ENCODE peak calls at places on chromosome 22, in ten cellular contexts. G, P, T, Q, U, H, V, L, Y and O are unnamed samples. For H3K9me2, the result is how much of the 10 kb centered on the place peaks cover.

GRCh38 chr22:24024354-24024753 is 13.2 kb downstream of the CABIN1 start:
- DNase-seq in G (no peak), P (no peak), T (no peak), Q (no peak), U (no peak), H (no peak), V (no peak), L (no peak), Y (no peak), O (no peak)

GRCh38 chr22:45212306-45212709 is 28.4 kb downstream of the KIAA0930 start:
- DNase-seq in G (no peak), P (peak), T (no peak), Q (no peak), U (no peak), H (peak), V (no peak), L (peak), Y (peak), O (peak)

GRCh38 chr22:37985751-37986281 is 1.5 kb upstream of the SOX10 start:
- DNase-seq in G (no peak), P (no peak), T (no peak), Q (no peak), U (no peak), H (no peak), V (no peak), L (no peak), Y (no peak), O (no peak)

GRCh38 chr22:46581580-46582244 is 38.5 kb upstream of the GRAMD4 start:
- DNase-seq in G (no peak), P (peak), T (no peak), Q (no peak), U (no peak), H (no peak), V (no peak), L (no peak), Y (no peak), O (peak)

GRCh38 chr22:42434283-42434682 is 2.1 kb upstream of the NFAM1 start:
- DNase-seq in G (no peak), P (no peak), T (peak), Q (no peak), U (no peak), H (no peak), V (no peak), L (no peak), Y (peak), O (no peak)

GRCh38 chr22:32765117-32765618 is 36.3 kb upstream of the TIMP3 start:
- DNase-seq in G (no peak), P (no peak), T (no peak), Q (no peak), U (no peak), H (no peak), V (no peak), L (no peak), Y (no peak), O (no peak)

GRCh38 chr22:19968450-19968891 is 26.9 kb upstream of the TXNRD2 start:
- DNase-seq in G (no peak), P (no peak), T (no peak), Q (no peak), U (no peak), H (no peak), V (no peak), L (no peak), Y (no peak), O (no peak)

GRCh38 chr22:29260031-29260560 is 7.7 kb downstream of the RHBDD3 start:
- DNase-seq in G (no peak), P (no peak), T (no peak), Q (no peak), U (no peak), H (no peak), V (no peak), L (no peak), Y (peak), O (no peak)

GRCh38 chr22:46062971-46063631 is 86.1 kb upstream of the WNT7B start:
- DNase-seq in G (no peak), P (no peak), T (no peak), Q (no peak), U (no peak), H (no peak), V (no peak), L (peak), Y (peak), O (no peak)

GRCh38 chr22:42786606-42787356 is 66.1 kb upstream of the A4GALT start:
- DNase-seq in G (no peak), P (no peak), T (no peak), Q (no peak), U (no peak), H (no peak), V (no peak), L (no peak), Y (no peak), O (no peak)

GRCh38 chr22:49810363-49811013 is 17.2 kb downstream of the BRD1 start:
- DNase-seq in G (no peak), P (no peak), T (no peak), Q (no peak), U (no peak), H (no peak), V (no peak), L (no peak), Y (no peak), O (no peak)

GRCh38 chr22:24434472-24435322 is 7.3 kb downstream of the ADORA2A start:
- DNase-seq in G (peak), P (no peak), T (peak), Q (peak), U (no peak), H (no peak), V (no peak), L (peak), Y (peak), O (no peak)

GRCh38 chr22:47987885-47988515 is 1225.5 kb downstream of the TBC1D22A start:
- DNase-seq in G (peak), P (no peak), T (no peak), Q (no peak), U (no peak), H (no peak), V (no peak), L (no peak), Y (no peak), O (no peak)

GRCh38 chr22:43483266-43483665 is 71.5 kb downstream of the MPPED1 start:
- DNase-seq in G (no peak), P (no peak), T (no peak), Q (no peak), U (no peak), H (no peak), V (no peak), L (no peak), Y (no peak), O (no peak)

GRCh38 chr22:37211075-37211852 is 1.0 kb downstream of the SSTR3 start:
- DNase-seq in G (no peak), P (no peak), T (no peak), Q (no peak), U (no peak), H (no peak), V (no peak), L (no peak), Y (no peak), O (no peak)

GRCh38 chr22:46039531-46039930 is 62.6 kb upstream of the WNT7B start:
- DNase-seq in G (no peak), P (no peak), T (no peak), Q (no peak), U (no peak), H (no peak), V (no peak), L (no peak), Y (no peak), O (no peak)

GRCh38 chr22:48719978-48720661 is 1107.6 kb downstream of the BRD1 start:
- DNase-seq in G (no peak), P (no peak), T (peak), Q (peak), U (no peak), H (peak), V (no peak), L (no peak), Y (peak), O (no peak)

GRCh38 chr22:36881504-36882245 is 20.9 kb downstream of the NCF4 start:
- DNase-seq in G (no peak), P (no peak), T (no peak), Q (no peak), U (no peak), H (no peak), V (no peak), L (peak), Y (no peak), O (no peak)

GRCh38 chr22:49368221-49368975 is 459.3 kb downstream of the BRD1 start:
- DNase-seq in G (no peak), P (no peak), T (no peak), Q (no peak), U (no peak), H (no peak), V (no peak), L (no peak), Y (no peak), O (no peak)

GRCh38 chr22:44975444-44976262 is 34.2 kb downstream of the PHF21B start:
- DNase-seq in G (peak), P (peak), T (peak), Q (peak), U (peak), H (peak), V (peak), L (peak), Y (peak), O (peak)

GRCh38 chr22:48832592-48832991 is 995.1 kb downstream of the BRD1 start:
- DNase-seq in G (peak), P (no peak), T (no peak), Q (no peak), U (no peak), H (no peak), V (no peak), L (no peak), Y (no peak), O (no peak)

GRCh38 chr22:29587938-29588699 is 7.2 kb upstream of the NIPSNAP1 start:
- DNase-seq in G (no peak), P (no peak), T (no peak), Q (no peak), U (no peak), H (no peak), V (peak), L (peak), Y (no peak), O (peak)

GRCh38 chr22:45336971-45337431 is 27.3 kb downstream of the FAM118A start:
- DNase-seq in G (no peak), P (peak), T (no peak), Q (no peak), U (no peak), H (no peak), V (no peak), L (peak), Y (no peak), O (no peak)

GRCh38 chr22:21047035-21047661 is 1.4 kb downstream of the LRRC74B start:
- DNase-seq in G (no peak), P (no peak), T (no peak), Q (no peak), U (no peak), H (no peak), V (no peak), L (no peak), Y (no peak), O (no peak)
- H3K9me2 ChIP-seq in G (under half), P (under half), T (under half), Q (under half), U (under half), H (under half), V (under half), L (under half), Y (under half), O (under half)

GRCh38 chr22:22744412-22745224 is 100.2 kb downstream of the GGTLC2 start:
- DNase-seq in G (no peak), P (no peak), T (no peak), Q (no peak), U (no peak), H (no peak), V (no peak), L (no peak), Y (no peak), O (no peak)
- H3K9me2 ChIP-seq in G (under half), P (under half), T (under half), Q (under half), U (under half), H (under half), V (under half), L (under half), Y (under half), O (under half)

DNA sequence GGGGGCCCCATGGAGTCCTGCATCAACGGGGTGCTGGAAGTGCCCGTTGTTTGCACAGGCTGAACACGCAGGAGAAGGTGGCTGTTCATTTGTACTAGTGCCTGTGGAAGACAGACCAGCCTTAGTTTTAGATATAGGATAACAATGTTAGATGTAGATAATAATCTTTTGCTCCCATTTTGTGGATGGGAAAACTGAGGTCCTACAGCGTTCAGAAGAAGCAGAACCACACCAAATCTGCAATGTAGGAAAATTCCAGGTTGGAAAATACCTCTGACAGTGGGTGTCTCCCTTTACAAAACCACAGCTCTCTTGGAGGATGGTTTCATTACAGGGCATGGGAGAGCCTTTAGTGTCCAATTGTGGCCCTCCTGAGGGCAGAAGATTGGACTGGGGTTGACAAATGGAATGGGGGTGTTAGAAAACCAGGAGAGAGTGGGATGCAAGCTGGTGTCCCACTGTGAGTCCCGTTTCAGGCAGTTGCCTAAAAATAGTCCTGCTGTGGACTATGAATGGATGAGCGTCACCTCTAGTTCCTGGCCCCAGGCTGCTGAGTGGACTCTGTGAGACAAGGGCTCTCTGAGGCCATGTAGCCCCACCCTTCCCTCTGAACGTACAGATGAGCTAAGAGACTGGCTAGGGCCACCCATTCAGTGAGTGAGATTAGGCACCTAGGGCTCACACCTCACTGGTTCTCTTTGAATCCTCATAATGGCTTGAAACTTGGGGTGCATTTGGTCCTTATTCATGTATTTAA is 508.8 kb downstream of the MN1 start:
- DNase-seq in G (no peak), P (no peak), T (no peak), Q (no peak), U (no peak), H (no peak), V (no peak), L (peak), Y (no peak), O (peak)
- H3K9me2 ChIP-seq in G (under half), P (under half), T (under half), Q (under half), U (under half), H (under half), V (under half), L (under half), Y (under half), O (under half)

DNA sequence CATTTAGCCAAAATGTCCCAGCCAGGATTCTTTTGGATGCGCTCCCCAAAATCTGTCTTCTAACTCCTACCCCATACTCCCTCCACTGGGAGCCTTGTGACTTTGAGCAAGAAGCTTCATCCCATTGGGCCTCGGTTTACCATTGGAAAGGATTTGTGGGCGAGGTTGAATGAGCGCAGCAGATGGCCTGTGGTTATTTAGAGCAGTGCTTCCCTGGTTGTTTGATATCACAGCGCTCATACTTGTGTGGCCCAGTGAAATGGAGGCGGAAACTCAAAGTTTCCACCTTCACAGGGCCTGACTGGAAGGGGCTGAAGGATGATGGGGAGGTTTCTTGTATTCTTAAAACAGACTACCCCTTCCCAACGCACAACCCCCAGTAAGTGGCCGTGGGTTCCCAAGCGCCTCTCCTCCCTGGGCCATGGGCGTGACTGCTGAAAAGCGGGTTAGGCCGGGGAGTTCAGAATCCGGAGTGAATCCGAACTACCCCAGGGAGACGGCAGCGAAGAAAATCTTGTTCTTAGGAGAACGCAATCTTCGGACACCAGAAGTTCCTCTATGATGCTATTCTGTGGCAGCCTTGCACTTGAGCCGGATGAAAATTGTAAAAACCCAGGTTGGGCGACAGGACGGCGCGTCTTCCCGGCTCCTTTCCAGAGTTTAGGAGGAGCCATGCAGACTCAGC is 1.2 kb upstream of the ATF4 start:
- DNase-seq in G (peak), P (peak), T (peak), Q (peak), U (no peak), H (no peak), V (peak), L (no peak), Y (peak), O (no peak)
- H3K9me2 ChIP-seq in G (under half), P (under half), T (under half), Q (under half), U (under half), H (under half), V (under half), L (under half), Y (under half), O (under half)

DNA sequence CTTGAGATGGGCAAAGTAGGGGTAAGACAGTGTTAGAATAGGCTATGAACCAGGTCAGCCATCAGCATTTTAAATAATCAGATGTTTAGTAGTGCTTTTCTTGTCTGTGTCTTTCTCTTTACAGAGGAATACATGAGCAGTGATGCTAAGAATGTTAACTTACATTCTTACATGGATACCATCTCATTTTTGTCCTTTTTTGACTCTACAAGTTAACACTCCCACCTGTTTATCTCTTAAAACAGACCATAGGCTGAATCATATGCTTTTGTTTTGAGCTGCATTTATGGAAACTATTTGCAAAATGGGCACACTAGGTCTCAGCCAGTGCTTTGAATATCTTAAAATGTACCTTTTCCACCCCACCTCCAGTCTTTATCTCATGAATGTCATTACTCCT is 25.6 kb upstream of the ADSL start:
- DNase-seq in G (no peak), P (no peak), T (no peak), Q (no peak), U (no peak), H (no peak), V (no peak), L (no peak), Y (no peak), O (no peak)
- H3K9me2 ChIP-seq in G (under half), P (under half), T (under half), Q (under half), U (under half), H (under half), V (under half), L (under half), Y (under half), O (under half)

GRCh38 chr22:26554956-26555355 is 35.0 kb downstream of the TPST2 start:
- DNase-seq in G (peak), P (no peak), T (peak), Q (peak), U (no peak), H (peak), V (no peak), L (no peak), Y (no peak), O (no peak)
- H3K9me2 ChIP-seq in G (under half), P (under half), T (under half), Q (under half), U (under half), H (under half), V (under half), L (under half), Y (under half), O (under half)